ENCODE peak calls at places on chromosome 21, in eight cellular contexts. One of them, this sample, is unnamed. For H3K4me1, the result is how much of the 10 kb centered on the place peaks cover.

GRCh38 chr21:33027401-33028185 is 1.9 kb downstream of the OLIG2 start:
- DNase-seq in testis: no peak
- DNase-seq in mucosa of descending colon: no peak
- DNase-seq in psoas muscle: no peak
- DNase-seq in fibroblast of lung: no peak
- DNase-seq in suprapubic skin: no peak
- DNase-seq in cardiac muscle cell: no peak
- DNase-seq in mammary epithelial cell: no peak
- DNase-seq in this sample: no peak

GRCh38 chr21:17048974-17049373 is 463.9 kb upstream of the CXADR start:
- DNase-seq in testis: no peak
- DNase-seq in mucosa of descending colon: no peak
- DNase-seq in psoas muscle: no peak
- DNase-seq in fibroblast of lung: no peak
- DNase-seq in suprapubic skin: no peak
- DNase-seq in cardiac muscle cell: no peak
- DNase-seq in mammary epithelial cell: no peak
- DNase-seq in this sample: no peak

GRCh38 chr21:41418956-41419680 is 6.9 kb upstream of the MX1 start:
- DNase-seq in testis: peak
- DNase-seq in mucosa of descending colon: no peak
- DNase-seq in psoas muscle: no peak
- DNase-seq in fibroblast of lung: no peak
- DNase-seq in suprapubic skin: no peak
- DNase-seq in cardiac muscle cell: no peak
- DNase-seq in mammary epithelial cell: no peak
- DNase-seq in this sample: no peak

GRCh38 chr21:31781737-31782136 is 49.8 kb upstream of the SCAF4 start:
- DNase-seq in testis: peak
- DNase-seq in mucosa of descending colon: peak
- DNase-seq in psoas muscle: peak
- DNase-seq in fibroblast of lung: peak
- DNase-seq in suprapubic skin: no peak
- DNase-seq in cardiac muscle cell: peak
- DNase-seq in mammary epithelial cell: no peak
- DNase-seq in this sample: no peak

GRCh38 chr21:23542097-23542496 is 2065.2 kb downstream of the MRPL39 start:
- DNase-seq in testis: no peak
- DNase-seq in mucosa of descending colon: no peak
- DNase-seq in psoas muscle: no peak
- DNase-seq in fibroblast of lung: no peak
- DNase-seq in suprapubic skin: no peak
- DNase-seq in cardiac muscle cell: no peak
- DNase-seq in mammary epithelial cell: no peak
- DNase-seq in this sample: no peak

GRCh38 chr21:40688106-40688850 is 158.7 kb downstream of the DSCAM start:
- DNase-seq in testis: no peak
- DNase-seq in mucosa of descending colon: no peak
- DNase-seq in psoas muscle: no peak
- DNase-seq in fibroblast of lung: no peak
- DNase-seq in suprapubic skin: no peak
- DNase-seq in cardiac muscle cell: no peak
- DNase-seq in mammary epithelial cell: no peak
- DNase-seq in this sample: no peak

GRCh38 chr21:42301371-42302291 is 13.6 kb downstream of the TFF3 start:
- DNase-seq in testis: no peak
- DNase-seq in mucosa of descending colon: no peak
- DNase-seq in psoas muscle: no peak
- DNase-seq in fibroblast of lung: no peak
- DNase-seq in suprapubic skin: no peak
- DNase-seq in cardiac muscle cell: no peak
- DNase-seq in mammary epithelial cell: no peak
- DNase-seq in this sample: no peak

GRCh38 chr21:16074950-16075489 is 345.2 kb downstream of the USP25 start:
- DNase-seq in testis: no peak
- DNase-seq in mucosa of descending colon: no peak
- DNase-seq in psoas muscle: no peak
- DNase-seq in fibroblast of lung: no peak
- DNase-seq in suprapubic skin: no peak
- DNase-seq in cardiac muscle cell: no peak
- DNase-seq in mammary epithelial cell: no peak
- DNase-seq in this sample: no peak

GRCh38 chr21:33133912-33134311 is 64.0 kb downstream of the OLIG1 start:
- DNase-seq in testis: no peak
- DNase-seq in mucosa of descending colon: no peak
- DNase-seq in psoas muscle: no peak
- DNase-seq in fibroblast of lung: no peak
- DNase-seq in suprapubic skin: no peak
- DNase-seq in cardiac muscle cell: no peak
- DNase-seq in mammary epithelial cell: no peak
- DNase-seq in this sample: no peak

GRCh38 chr21:41976611-41977010 is 22.8 kb upstream of the C2CD2 start:
- DNase-seq in testis: no peak
- DNase-seq in mucosa of descending colon: no peak
- DNase-seq in psoas muscle: no peak
- DNase-seq in fibroblast of lung: no peak
- DNase-seq in suprapubic skin: no peak
- DNase-seq in cardiac muscle cell: no peak
- DNase-seq in mammary epithelial cell: no peak
- DNase-seq in this sample: no peak

GRCh38 chr21:18522181-18522771 is 118.7 kb upstream of the TMPRSS15 start:
- DNase-seq in testis: no peak
- DNase-seq in mucosa of descending colon: no peak
- DNase-seq in psoas muscle: no peak
- DNase-seq in fibroblast of lung: peak
- DNase-seq in suprapubic skin: no peak
- DNase-seq in cardiac muscle cell: no peak
- DNase-seq in mammary epithelial cell: no peak
- DNase-seq in this sample: no peak

GRCh38 chr21:31900121-31900895 is 27.5 kb downstream of the HUNK start:
- DNase-seq in testis: no peak
- DNase-seq in mucosa of descending colon: peak
- DNase-seq in psoas muscle: no peak
- DNase-seq in fibroblast of lung: no peak
- DNase-seq in suprapubic skin: no peak
- DNase-seq in cardiac muscle cell: no peak
- DNase-seq in mammary epithelial cell: no peak
- DNase-seq in this sample: peak

GRCh38 chr21:17461014-17461413 is 51.8 kb upstream of the CXADR start:
- DNase-seq in testis: peak
- DNase-seq in mucosa of descending colon: no peak
- DNase-seq in psoas muscle: no peak
- DNase-seq in fibroblast of lung: peak
- DNase-seq in suprapubic skin: no peak
- DNase-seq in cardiac muscle cell: peak
- DNase-seq in mammary epithelial cell: peak
- DNase-seq in this sample: no peak

GRCh38 chr21:16870116-16870515 is 642.7 kb upstream of the CXADR start:
- DNase-seq in testis: no peak
- DNase-seq in mucosa of descending colon: no peak
- DNase-seq in psoas muscle: no peak
- DNase-seq in fibroblast of lung: peak
- DNase-seq in suprapubic skin: no peak
- DNase-seq in cardiac muscle cell: peak
- DNase-seq in mammary epithelial cell: no peak
- DNase-seq in this sample: no peak

GRCh38 chr21:43325968-43326367 is 101.0 kb downstream of the SIK1 start:
- DNase-seq in testis: no peak
- DNase-seq in mucosa of descending colon: no peak
- DNase-seq in psoas muscle: no peak
- DNase-seq in fibroblast of lung: no peak
- DNase-seq in suprapubic skin: no peak
- DNase-seq in cardiac muscle cell: no peak
- DNase-seq in mammary epithelial cell: no peak
- DNase-seq in this sample: no peak

GRCh38 chr21:36509966-36510742 is 30.2 kb upstream of the CLDN14 start:
- DNase-seq in testis: no peak
- DNase-seq in mucosa of descending colon: peak
- DNase-seq in psoas muscle: no peak
- DNase-seq in fibroblast of lung: no peak
- DNase-seq in suprapubic skin: no peak
- DNase-seq in cardiac muscle cell: no peak
- DNase-seq in mammary epithelial cell: peak
- DNase-seq in this sample: peak

GRCh38 chr21:36506482-36506881 is 26.6 kb upstream of the CLDN14 start:
- DNase-seq in testis: no peak
- DNase-seq in mucosa of descending colon: no peak
- DNase-seq in psoas muscle: no peak
- DNase-seq in fibroblast of lung: no peak
- DNase-seq in suprapubic skin: no peak
- DNase-seq in cardiac muscle cell: no peak
- DNase-seq in mammary epithelial cell: no peak
- DNase-seq in this sample: no peak

GRCh38 chr21:36504067-36505058 is 24.4 kb upstream of the CLDN14 start:
- DNase-seq in testis: peak
- DNase-seq in mucosa of descending colon: peak
- DNase-seq in psoas muscle: no peak
- DNase-seq in fibroblast of lung: peak
- DNase-seq in suprapubic skin: no peak
- DNase-seq in cardiac muscle cell: peak
- DNase-seq in mammary epithelial cell: peak
- DNase-seq in this sample: no peak

GRCh38 chr21:36508948-36509347 is 29.0 kb upstream of the CLDN14 start:
- DNase-seq in testis: peak
- DNase-seq in mucosa of descending colon: no peak
- DNase-seq in psoas muscle: no peak
- DNase-seq in fibroblast of lung: no peak
- DNase-seq in suprapubic skin: no peak
- DNase-seq in cardiac muscle cell: no peak
- DNase-seq in mammary epithelial cell: no peak
- DNase-seq in this sample: no peak

DNA sequence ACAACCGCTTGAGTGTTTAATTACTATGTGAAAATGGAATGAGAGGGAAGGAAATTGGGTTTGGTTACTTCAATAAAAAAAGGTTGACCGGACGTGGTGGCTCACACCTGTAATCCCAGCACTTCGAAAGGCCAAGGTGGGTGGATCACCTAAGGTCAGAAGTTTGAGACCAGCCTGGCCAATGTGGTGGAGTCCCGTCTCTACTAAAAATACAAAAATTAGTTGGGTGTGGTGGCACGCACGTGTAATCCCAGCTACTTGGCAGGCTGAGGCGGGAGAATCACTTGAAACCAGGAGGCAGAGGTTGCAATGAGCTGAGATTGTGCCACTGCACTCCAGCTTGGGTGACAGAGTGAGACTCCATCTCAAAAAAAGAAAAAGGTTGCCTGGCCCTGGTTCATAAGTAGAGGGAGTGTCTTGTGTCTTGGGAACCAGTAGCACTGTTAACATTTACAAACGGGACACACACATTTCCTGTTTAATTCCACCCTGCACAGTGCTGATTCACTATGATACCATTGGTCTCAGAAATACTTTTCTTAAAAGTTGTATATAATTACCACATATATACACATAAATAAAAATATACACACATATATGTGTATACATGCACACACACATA is 27.6 kb upstream of the CLDN14 start:
- DNase-seq in testis: no peak
- DNase-seq in mucosa of descending colon: no peak
- DNase-seq in psoas muscle: no peak
- DNase-seq in fibroblast of lung: no peak
- DNase-seq in suprapubic skin: no peak
- DNase-seq in cardiac muscle cell: no peak
- DNase-seq in mammary epithelial cell: no peak
- DNase-seq in this sample: no peak
- H3K4me1 ChIP-seq in testis: under half
- H3K4me1 ChIP-seq in mucosa of descending colon: under half
- H3K4me1 ChIP-seq in psoas muscle: under half
- H3K4me1 ChIP-seq in fibroblast of lung: under half
- H3K4me1 ChIP-seq in suprapubic skin: under half
- H3K4me1 ChIP-seq in cardiac muscle cell: under half
- H3K4me1 ChIP-seq in mammary epithelial cell: under half
- H3K4me1 ChIP-seq in this sample: under half

DNA sequence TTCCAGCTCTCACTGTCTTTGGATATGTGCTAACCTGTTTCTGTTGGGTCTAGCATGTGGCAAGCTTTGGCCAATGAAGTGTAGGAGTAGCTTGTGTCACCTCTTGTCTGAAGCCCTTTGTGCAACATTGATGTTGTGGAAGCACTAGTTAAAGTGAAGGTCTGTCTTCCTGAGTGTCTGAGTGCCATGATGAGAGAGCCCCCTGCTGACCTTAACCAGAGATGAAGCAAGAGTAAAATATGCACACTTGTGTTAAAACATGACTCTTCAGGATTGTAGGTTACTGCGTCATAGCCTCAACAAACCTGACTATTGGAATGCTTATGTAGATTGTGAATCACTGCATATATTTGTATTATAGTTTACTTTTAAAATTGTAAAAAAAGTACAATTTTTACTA is 103.7 kb downstream of the NCAM2 start:
- DNase-seq in testis: peak
- DNase-seq in mucosa of descending colon: peak
- DNase-seq in psoas muscle: no peak
- DNase-seq in fibroblast of lung: peak
- DNase-seq in suprapubic skin: no peak
- DNase-seq in cardiac muscle cell: peak
- DNase-seq in mammary epithelial cell: no peak
- DNase-seq in this sample: no peak
- TF ChIP-seq CTCF in testis: peak
- TF ChIP-seq CTCF in mucosa of descending colon: no peak
- TF ChIP-seq CTCF in psoas muscle: no peak
- TF ChIP-seq CTCF in fibroblast of lung: no peak
- TF ChIP-seq CTCF in suprapubic skin: no peak
- TF ChIP-seq CTCF in cardiac muscle cell: peak
- TF ChIP-seq CTCF in mammary epithelial cell: no peak
- TF ChIP-seq CTCF in this sample: no peak

GRCh38 chr21:34553199-34553952 is 41.4 kb upstream of the KCNE1 start:
- DNase-seq in testis: no peak
- DNase-seq in mucosa of descending colon: peak
- DNase-seq in psoas muscle: no peak
- DNase-seq in fibroblast of lung: peak
- DNase-seq in suprapubic skin: no peak
- DNase-seq in cardiac muscle cell: peak
- DNase-seq in mammary epithelial cell: peak
- DNase-seq in this sample: no peak
- H3K4me3 ChIP-seq in testis: no peak
- H3K4me3 ChIP-seq in mucosa of descending colon: no peak
- H3K4me3 ChIP-seq in psoas muscle: no peak
- H3K4me3 ChIP-seq in fibroblast of lung: no peak
- H3K4me3 ChIP-seq in suprapubic skin: no peak
- H3K4me3 ChIP-seq in cardiac muscle cell: no peak
- H3K4me3 ChIP-seq in mammary epithelial cell: no peak
- H3K4me3 ChIP-seq in this sample: no peak

DNA sequence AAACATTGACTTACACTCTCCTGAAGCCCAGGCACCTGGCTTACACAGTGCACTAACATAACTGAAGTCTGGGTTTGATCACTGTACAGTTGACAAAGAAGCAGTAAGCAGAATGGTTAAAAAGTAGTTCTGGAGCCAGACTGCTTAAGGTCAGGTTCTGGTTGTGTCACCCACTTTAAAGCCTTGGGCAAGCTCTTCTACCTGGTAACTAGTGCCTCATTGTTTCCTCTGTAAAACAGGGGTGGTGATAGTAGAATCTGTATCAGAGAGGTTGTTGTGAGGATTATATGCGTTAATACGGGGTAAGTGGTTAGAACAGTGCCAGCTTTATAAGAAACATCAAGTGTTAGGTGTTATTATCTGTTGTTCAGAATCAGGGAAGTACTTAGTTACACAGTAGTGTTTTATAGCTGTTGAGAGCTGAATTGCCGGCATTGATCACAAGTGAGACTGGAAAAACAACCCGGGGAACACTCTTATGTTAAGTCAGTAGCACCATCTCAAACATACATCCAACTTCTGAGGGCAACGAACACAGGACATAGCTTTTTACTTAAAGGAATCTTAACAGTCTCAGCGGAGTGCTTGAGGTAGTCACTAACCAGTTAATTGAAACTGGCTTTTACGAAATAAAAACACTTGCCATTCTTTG is 3.7 kb downstream of the BACH1 start:
- DNase-seq in testis: no peak
- DNase-seq in mucosa of descending colon: no peak
- DNase-seq in psoas muscle: no peak
- DNase-seq in fibroblast of lung: peak
- DNase-seq in suprapubic skin: no peak
- DNase-seq in cardiac muscle cell: no peak
- DNase-seq in mammary epithelial cell: peak
- DNase-seq in this sample: no peak
- H3K4me1 ChIP-seq in testis: under half
- H3K4me1 ChIP-seq in mucosa of descending colon: half or more
- H3K4me1 ChIP-seq in psoas muscle: half or more
- H3K4me1 ChIP-seq in fibroblast of lung: under half
- H3K4me1 ChIP-seq in suprapubic skin: half or more
- H3K4me1 ChIP-seq in cardiac muscle cell: under half
- H3K4me1 ChIP-seq in mammary epithelial cell: under half
- H3K4me1 ChIP-seq in this sample: under half

This sample was measured in pancreas.